ENCODE peak calls at places on chromosomes 3 and 15, in four cellular contexts. E is effector CD4-positive, alpha-beta T cell; I is PC-3; L is left cardiac atrium. S is an unnamed sample.

GRCh38 chr3:38738630-38739395 is 77.2 kb downstream of the SCN10A start:
- DNase-seq in E (no peak), I (peak; percentile 71), L (no peak), S (peak; percentile 1)

GRCh38 chr3:129398803-129399144 is 29.7 kb downstream of the EFCAB12 start:
- DNase-seq in E (no peak), I (no peak), L (no peak), S (no peak)

GRCh38 chr3:4834403-4834866 is 144.8 kb upstream of the BHLHE40 start:
- DNase-seq in E (peak; percentile 57), I (no peak), L (no peak), S (peak; percentile 62)

GRCh38 chr3:46677096-46677702 is 16.3 kb downstream of the ALS2CL start:
- DNase-seq in E (no peak), I (no peak), L (peak; percentile 75), S (no peak)

GRCh38 chr3:168591587-168591986 is 495.9 kb upstream of the GOLIM4 start:
- DNase-seq in E (no peak), I (no peak), L (no peak), S (no peak)

GRCh38 chr3:73419179-73419803 is 205.4 kb downstream of the PDZRN3 start:
- DNase-seq in E (no peak), I (no peak), L (no peak), S (no peak)

GRCh38 chr3:129441215-129441614 is 1.2 kb downstream of the IFT122 start:
- DNase-seq in E (no peak), I (no peak), L (no peak), S (peak; percentile 5)

GRCh38 chr3:65831733-65832425 is 206.8 kb downstream of the MAGI1 start:
- DNase-seq in E (no peak), I (peak; percentile 30), L (no peak), S (no peak)

GRCh38 chr15:89495638-89496145 is 691 bp downstream of the RHCG start:
- DNase-seq in E (no peak), I (peak; percentile 23), L (no peak), S (no peak)

GRCh38 chr3:10198761-10199688 is 34.3 kb downstream of the IRAK2 start:
- DNase-seq in E (peak; percentile 61), I (peak; percentile 88), L (peak; percentile 63), S (peak; percentile 74)

GRCh38 chr3:117297070-117297469 is 587.5 kb downstream of the TUSC7 start:
- DNase-seq in E (no peak), I (no peak), L (no peak), S (no peak)

GRCh38 chr15:68413363-68414255 is 18.4 kb downstream of the ITGA11 start:
- DNase-seq in E (no peak), I (no peak), L (peak; percentile 54), S (no peak)

GRCh38 chr15:28164876-28165275 is 65.8 kb upstream of the OCA2 start:
- DNase-seq in E (no peak), I (no peak), L (no peak), S (no peak)

GRCh38 chr15:101063891-101064794 is 145.0 kb downstream of the LRRK1 start:
- DNase-seq in E (no peak), I (no peak), L (peak; percentile 82), S (no peak)

GRCh38 chr15:71515375-71516186 is 294.8 kb upstream of the NR2E3 start:
- DNase-seq in E (no peak), I (no peak), L (no peak), S (no peak)

GRCh38 chr3:128269131-128269775 is 116.0 kb downstream of the EEFSEC start:
- DNase-seq in E (no peak), I (no peak), L (no peak), S (no peak)

GRCh38 chr15:60362318-60363023 is 35.3 kb downstream of the ANXA2 start:
- DNase-seq in E (no peak), I (peak; percentile 83), L (no peak), S (no peak)

GRCh38 chr15:61118885-61119284 is 110.2 kb downstream of the RORA start:
- DNase-seq in E (no peak), I (no peak), L (no peak), S (no peak)

GRCh38 chr15:25717116-25717755 is 145.9 kb downstream of the ATP10A start:
- DNase-seq in E (no peak), I (no peak), L (no peak), S (no peak)